ENCODE peak calls at places on chromosomes 13 and 19, in five cellular contexts. X, E, W, P and J are unnamed samples.

GRCh38 chr19:43784251-43784980 is 3.6 kb upstream of the KCNN4 start:
- DNase-seq in P (no peak), X (no peak), E (peak; percentile 46), W (peak; percentile 82), J (peak; percentile 59)

GRCh38 chr19:45200614-45201013 is 22.0 kb downstream of the BLOC1S3 start:
- DNase-seq in X (no peak), P (no peak), E (peak; percentile 31), W (peak; percentile 57), J (peak; percentile 25)

GRCh38 chr13:51221108-51221507 is 1.1 kb upstream of the FAM124A start:
- DNase-seq in E (no peak), P (no peak), X (no peak), W (no peak), J (no peak)

GRCh38 chr19:34794289-34794960 is 21.4 kb upstream of the ZNF599 start:
- DNase-seq in X (no peak), P (no peak), E (no peak), W (no peak), J (no peak)

GRCh38 chr19:1590641-1591397 is 1.8 kb downstream of the MBD3 start:
- DNase-seq in W (no peak), P (no peak), X (no peak), E (no peak), J (no peak)

GRCh38 chr19:14890616-14891379 is 4.9 kb upstream of the OR7A17 start:
- DNase-seq in X (no peak), E (no peak), W (peak; percentile 74), P (no peak), J (no peak)

GRCh38 chr13:29483211-29483610 is 112.3 kb downstream of the SLC7A1 start:
- DNase-seq in X (peak; percentile 77), P (no peak), E (no peak), W (no peak), J (no peak)

GRCh38 chr19:18419699-18420460 is 682 bp downstream of the SSBP4 start:
- DNase-seq in X (peak; percentile 64), W (no peak), E (no peak), P (peak; percentile 48), J (no peak)

GRCh38 chr13:111873676-111874178 is 193.2 kb upstream of the SOX1 start:
- DNase-seq in W (no peak), X (no peak), P (no peak), E (no peak), J (no peak)

GRCh38 chr13:44052843-44053607 is 173.3 kb downstream of the LACC1 start:
- DNase-seq in E (peak; percentile 14), X (no peak), W (peak; percentile 4), P (peak; percentile 19), J (no peak)

GRCh38 chr13:104143760-104144406 is 1077.7 kb upstream of the SLC10A2 start:
- DNase-seq in W (no peak), E (no peak), P (no peak), X (no peak), J (no peak)

GRCh38 chr13:70795484-70795883 is 687.2 kb upstream of the KLHL1 start:
- DNase-seq in X (no peak), W (no peak), E (no peak), P (no peak), J (no peak)

GRCh38 chr19:5718579-5719273 is 1.2 kb downstream of the LONP1 start:
- DNase-seq in X (no peak), E (peak; percentile 89), W (peak; percentile 88), P (no peak), J (no peak)

GRCh38 chr19:45168767-45169351 is 8.1 kb upstream of the NKPD1 start:
- DNase-seq in P (no peak), W (no peak), X (peak; percentile 30), E (no peak), J (no peak)

GRCh38 chr13:81987159-81987558 is 1646.2 kb upstream of the SPRY2 start:
- DNase-seq in X (no peak), P (no peak), E (no peak), W (no peak), J (no peak)
- TF ChIP-seq CTCF in X (no peak), P (no peak), E (no peak), W (no peak), J (no peak)

GRCh38 chr19:52541608-52542007 is 14.1 kb downstream of the ZNF808 start:
- DNase-seq in E (no peak), P (no peak), W (no peak), X (no peak), J (no peak)

GRCh38 chr19:52532480-52532879 is 5.0 kb downstream of the ZNF808 start:
- DNase-seq in E (no peak), P (no peak), X (no peak), W (no peak), J (no peak)

GRCh38 chr19:52533901-52534300 is 6.4 kb downstream of the ZNF808 start:
- DNase-seq in P (no peak), X (no peak), E (no peak), W (peak; percentile 47), J (no peak)

DNA sequence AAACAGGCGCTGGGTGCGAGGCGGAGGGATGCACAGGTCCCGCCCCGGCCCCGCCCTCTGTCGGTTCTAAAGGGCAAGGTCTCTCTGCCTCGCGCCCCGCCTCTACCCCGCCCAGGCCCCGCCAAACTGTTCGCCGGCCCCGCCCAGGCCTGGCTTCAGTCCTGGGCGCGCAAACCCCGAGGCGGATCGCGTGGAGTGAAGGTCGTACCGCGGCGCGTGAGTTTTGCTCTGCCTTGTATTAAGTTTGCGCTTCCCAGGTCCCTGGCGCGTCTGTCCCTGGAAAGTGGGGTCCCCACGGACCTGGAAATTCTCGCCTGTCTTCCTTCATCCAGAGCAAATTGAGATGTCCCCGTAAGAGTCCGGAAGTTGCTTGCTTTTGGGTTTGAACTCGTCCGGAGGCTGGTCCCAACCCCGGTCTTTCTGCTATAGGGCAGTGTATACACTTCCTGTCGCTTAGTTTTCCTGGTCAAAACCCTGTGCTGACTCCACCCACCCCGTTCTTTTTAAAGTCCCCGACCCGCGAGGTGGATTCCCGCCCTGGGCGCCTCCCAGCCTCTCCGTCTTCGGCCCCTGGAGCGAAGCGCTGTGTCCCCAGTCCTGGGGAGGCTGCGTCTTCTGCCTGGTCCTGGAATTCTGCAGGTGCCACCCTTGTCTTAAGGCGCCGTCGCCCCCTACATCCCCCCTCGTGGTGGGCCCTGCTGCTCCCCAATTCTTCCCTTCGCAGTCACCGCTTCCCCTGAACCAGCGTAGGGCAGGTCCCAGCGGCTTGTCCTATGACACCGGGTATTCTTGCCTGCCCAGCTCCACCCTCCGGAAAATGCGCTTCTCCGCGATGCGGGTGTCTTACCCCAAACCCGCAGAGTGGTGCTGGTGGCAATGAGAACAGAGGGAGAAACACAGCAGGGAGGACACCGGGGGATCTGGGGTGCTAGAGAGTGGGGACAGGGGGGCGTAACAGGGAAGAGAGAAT is 8.6 kb downstream of the ZNF808 start:
- DNase-seq in P (peak; percentile 79), W (peak; percentile 84), X (peak; percentile 66), E (peak; percentile 20), J (peak; percentile 26)
- TF ChIP-seq CTCF in P (no peak), W (no peak), X (no peak), E (no peak), J (no peak)

GRCh38 chr13:46386996-46387851 is at the start of gene RUBCNL:
- DNase-seq in X (peak; percentile 32), P (no peak), E (no peak), W (peak; percentile 14), J (no peak)
- TF ChIP-seq CTCF in X (no peak), P (no peak), E (no peak), W (no peak), J (no peak)

GRCh38 chr19:412356-413355 is 3.7 kb upstream of the C2CD4C start:
- DNase-seq in P (no peak), W (no peak), E (no peak), X (no peak), J (no peak)
- TF ChIP-seq CTCF in P (no peak), W (no peak), E (no peak), X (no peak), J (no peak)

DNA sequence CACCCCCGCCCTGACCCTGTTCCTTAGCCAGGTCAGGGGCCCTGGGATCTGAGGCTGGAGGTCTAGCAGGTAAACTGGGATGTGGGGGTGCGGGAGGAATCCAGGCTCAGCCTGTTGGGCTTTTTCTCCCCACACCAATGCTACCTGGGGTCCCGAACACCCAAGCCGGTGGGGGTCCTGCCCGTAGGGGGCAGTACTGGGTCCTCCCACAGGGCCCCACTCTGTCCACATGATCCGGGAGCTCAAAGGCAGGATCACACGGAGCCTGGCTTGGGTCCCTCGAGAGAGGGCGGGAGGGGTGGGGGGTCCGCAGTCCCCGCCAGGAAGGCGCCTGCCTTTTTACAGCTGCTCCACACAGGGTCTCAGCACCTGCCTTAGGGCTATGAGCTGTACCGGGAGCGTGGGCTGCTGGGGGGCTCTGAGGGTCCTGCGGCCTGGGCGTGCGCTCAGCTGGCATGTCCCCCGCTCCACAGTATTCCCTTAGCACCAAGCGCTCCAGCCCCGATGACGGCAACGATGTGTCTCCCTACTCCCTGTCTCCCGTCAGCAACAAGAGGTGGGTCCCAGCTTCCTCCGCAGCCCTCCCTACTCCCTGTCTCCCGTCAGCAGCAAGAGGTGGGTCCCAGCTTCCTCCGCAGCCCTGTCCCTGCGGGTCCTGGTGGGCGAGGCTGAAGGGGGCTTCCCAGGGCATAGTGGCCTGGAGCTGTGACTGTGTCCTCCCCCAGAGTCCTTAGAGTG is 12.3 kb upstream of the TEKTIP1 start:
- DNase-seq in E (no peak), W (no peak), P (no peak), X (peak; percentile 38), J (no peak)
- TF ChIP-seq CTCF in E (no peak), W (no peak), P (no peak), X (no peak), J (no peak)

GRCh38 chr19:40603071-40603718 is 2.0 kb downstream of the LTBP4 start:
- DNase-seq in X (no peak), W (no peak), E (no peak), P (no peak), J (no peak)

GRCh38 chr19:40604647-40605200 is 3.6 kb downstream of the LTBP4 start:
- DNase-seq in W (no peak), P (peak; percentile 49), E (no peak), X (peak; percentile 73), J (no peak)

GRCh38 chr19:40607311-40607871 is 6.2 kb downstream of the LTBP4 start:
- DNase-seq in W (no peak), X (peak; percentile 56), E (no peak), P (peak; percentile 50), J (no peak)

GRCh38 chr19:40603719-40604646 is 2.8 kb downstream of the LTBP4 start:
- DNase-seq in E (peak; percentile 83), W (peak; percentile 98), X (peak; percentile 99), P (peak; percentile 99), J (peak; percentile 93)

DNA sequence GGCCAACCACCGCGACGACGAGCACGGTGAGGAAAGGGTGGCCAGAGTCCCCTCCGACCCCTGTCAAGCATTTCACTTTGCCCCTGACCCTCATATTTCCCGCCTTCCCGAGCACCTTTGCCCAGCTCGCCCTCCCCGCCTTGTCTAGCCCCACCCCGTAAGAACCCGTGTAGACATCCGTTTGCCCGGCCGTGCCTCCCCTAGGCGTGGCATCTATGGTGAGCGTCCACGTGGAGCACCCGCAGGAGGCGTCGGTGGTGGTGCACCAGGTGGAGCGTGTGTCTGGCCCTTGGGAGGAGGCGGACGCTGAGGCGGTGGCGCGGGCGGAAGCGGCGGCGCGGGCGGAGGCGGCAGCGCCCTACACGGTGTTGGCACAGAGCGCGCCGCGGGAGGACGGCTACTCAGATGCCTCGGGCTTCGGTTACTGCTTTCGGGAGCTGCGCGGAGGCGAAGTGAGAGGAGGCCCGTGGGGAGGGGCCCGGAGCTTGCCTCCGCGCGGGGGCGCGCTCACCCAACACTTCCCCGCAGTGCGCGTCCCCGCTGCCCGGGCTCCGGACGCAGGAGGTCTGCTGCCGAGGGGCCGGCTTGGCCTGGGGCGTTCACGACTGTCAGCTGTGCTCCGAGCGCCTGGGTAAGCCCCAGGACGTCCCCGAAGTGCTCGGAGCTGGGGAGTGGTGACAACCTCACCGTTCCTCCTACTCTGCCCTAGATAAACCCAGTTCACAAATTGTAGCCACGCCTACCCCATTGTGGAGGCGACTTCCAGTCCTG is 4.2 kb downstream of the LTBP4 start:
- DNase-seq in X (peak; percentile 86), W (peak; percentile 73), P (peak; percentile 73), E (no peak), J (no peak)
- TF ChIP-seq CTCF in X (no peak), W (no peak), P (no peak), E (peak; percentile 12), J (peak; percentile 20)